ENCODE peak calls at places on chromosomes 1 and 21, in four cellular contexts. N is COR-L47, U is cardiac fibroblast, O is fibroblast of the conjunctiva. F is an unnamed sample.

GRCh38 chr1:212315907-212316306 is 30.7 kb downstream of the PPP2R5A start:
- DNase-seq in U (peak), N (peak), O (no peak), F (no peak)

GRCh38 chr1:77378723-77379533 is 97.1 kb downstream of the AK5 start:
- DNase-seq in N (peak), U (peak), O (no peak), F (no peak)

GRCh38 chr21:31735518-31735992 is 3.6 kb upstream of the SCAF4 start:
- DNase-seq in O (no peak), N (no peak), U (no peak), F (no peak)

GRCh38 chr1:108645479-108646184 is 15.3 kb downstream of the HENMT1 start:
- DNase-seq in U (no peak), N (no peak), O (no peak), F (no peak)

GRCh38 chr1:102891868-102892625 is 216.3 kb downstream of the COL11A1 start:
- DNase-seq in U (peak), O (peak), N (no peak), F (no peak)

GRCh38 chr1:220335668-220336067 is 63.4 kb upstream of the RAB3GAP2 start:
- DNase-seq in N (no peak), U (no peak), O (no peak), F (no peak)

GRCh38 chr21:29181799-29182470 is 51.5 kb downstream of the MAP3K7CL start:
- DNase-seq in U (peak), O (peak), N (no peak), F (peak)

GRCh38 chr1:115060501-115060900 is 28.8 kb downstream of the TSPAN2 start:
- DNase-seq in O (no peak), U (no peak), N (no peak), F (no peak)

GRCh38 chr1:47395433-47395832 is 20.7 kb upstream of the FOXE3 start:
- DNase-seq in O (no peak), U (no peak), N (no peak), F (no peak)

GRCh38 chr1:45200906-45201500 is 5.4 kb downstream of the ZSWIM5 start:
- DNase-seq in U (no peak), O (no peak), N (no peak), F (no peak)

GRCh38 chr1:187605736-187606135 is 777.0 kb downstream of the PLA2G4A start:
- DNase-seq in O (no peak), N (no peak), U (no peak), F (no peak)

GRCh38 chr1:12296623-12297022 is 66.8 kb downstream of the VPS13D start:
- DNase-seq in N (no peak), O (peak), U (peak), F (no peak)

GRCh38 chr1:17119076-17119743 is at the start of gene PADI2:
- DNase-seq in O (no peak), N (peak), U (peak), F (peak)

GRCh38 chr1:205313681-205314308 is 7.8 kb downstream of the NUAK2 start:
- DNase-seq in N (no peak), O (peak), U (peak), F (peak)

GRCh38 chr1:29470087-29470787 is 233.9 kb downstream of the PTPRU start:
- DNase-seq in N (no peak), O (no peak), U (no peak), F (no peak)

GRCh38 chr1:58282623-58283022 is 263.9 kb downstream of the OMA1 start:
- DNase-seq in O (no peak), N (no peak), U (no peak), F (no peak)

GRCh38 chr1:14220811-14221210 is 377.7 kb upstream of the KAZN start:
- DNase-seq in N (no peak), O (no peak), U (no peak), F (no peak)

GRCh38 chr1:201795066-201795465 is 33.9 kb upstream of the IPO9 start:
- DNase-seq in N (peak), U (peak), O (no peak), F (no peak)

GRCh38 chr21:45309069-45309521 is 21.4 kb upstream of the POFUT2 start:
- DNase-seq in O (no peak), U (peak), N (no peak), F (peak)

GRCh38 chr1:24292100-24292499 is 27.1 kb upstream of the GRHL3 start:
- DNase-seq in N (no peak), U (no peak), O (no peak), F (no peak)

GRCh38 chr21:21156919-21157318 is 158.7 kb downstream of the NCAM2 start:
- DNase-seq in U (no peak), O (peak), N (no peak), F (no peak)

GRCh38 chr1:37449936-37450335 is 24.4 kb upstream of the ZC3H12A start:
- DNase-seq in N (no peak), U (no peak), O (no peak), F (no peak)

GRCh38 chr1:11691928-11692711 is 610 bp downstream of the DRAXIN start:
- DNase-seq in U (no peak), O (no peak), N (no peak), F (no peak)

GRCh38 chr1:243970077-243970476 is 81.0 kb upstream of the ZBTB18 start:
- DNase-seq in U (no peak), O (no peak), N (no peak), F (no peak)

GRCh38 chr1:12026586-12026985 is 7.3 kb downstream of the MIIP start:
- DNase-seq in N (no peak), U (no peak), O (no peak), F (no peak)

GRCh38 chr1:202968895-202969295 is 1.8 kb upstream of the CYB5R1 start:
- DNase-seq in O (no peak), U (peak), N (peak), F (peak)

GRCh38 chr1:54355931-54356679 is 50.1 kb downstream of the SSBP3 start:
- DNase-seq in O (no peak), U (no peak), N (no peak), F (no peak)

GRCh38 chr1:83641828-83642443 is 357.0 kb downstream of the TTLL7 start:
- DNase-seq in U (peak), N (no peak), O (peak), F (peak)

GRCh38 chr1:91018006-91018405 is 3.8 kb downstream of the ZNF644 start:
- DNase-seq in N (no peak), U (peak), O (no peak), F (no peak)

GRCh38 chr1:184634296-184634695 is 120.4 kb downstream of the EDEM3 start:
- DNase-seq in O (no peak), N (no peak), U (no peak), F (no peak)

GRCh38 chr1:245418029-245418428 is 263.2 kb downstream of the KIF26B start:
- DNase-seq in O (no peak), U (no peak), N (no peak), F (no peak)

GRCh38 chr1:172466795-172467407 is 23.0 kb upstream of the PIGC start:
- DNase-seq in U (no peak), O (no peak), N (no peak), F (no peak)

GRCh38 chr1:164180824-164181223 is 378.2 kb upstream of the PBX1 start:
- DNase-seq in N (no peak), U (no peak), O (no peak), F (no peak)

GRCh38 chr1:15424146-15424667 is 14.0 kb upstream of the CTRC start:
- DNase-seq in U (no peak), N (peak), O (no peak), F (peak)

GRCh38 chr21:41520560-41521442 is 12.8 kb upstream of the TMPRSS2 start:
- DNase-seq in U (no peak), O (no peak), N (no peak), F (no peak)